ENCODE peak calls at places on chromosome 7, in six cellular contexts. Z is HFFc6, B is T-helper 1 cell, V is endodermal cell, W is OCI-LY7, M is EH. L is an unnamed sample.

GRCh38 chr7:148856035-148856881 is 27.8 kb downstream of the EZH2 start:
- DNase-seq in Z (no peak), B (peak; percentile 52), V (peak; percentile 71), W (peak; percentile 63), M (peak; percentile 38), L (peak; percentile 21)

GRCh38 chr7:139716156-139716942 is 61.4 kb downstream of the HIPK2 start:
- DNase-seq in Z (no peak), B (no peak), V (peak; percentile 23), W (no peak), M (no peak), L (no peak)

GRCh38 chr7:136086712-136087111 is 109.6 kb upstream of the MTPN start:
- DNase-seq in Z (peak; percentile 87), B (peak; percentile 9), V (peak; percentile 90), W (peak; percentile 44), M (peak; percentile 90), L (peak; percentile 95)

GRCh38 chr7:43117025-43117424 is 4.6 kb downstream of the HECW1 start:
- DNase-seq in Z (no peak), B (no peak), V (no peak), W (no peak), M (peak; percentile 69), L (no peak)

GRCh38 chr7:43479042-43479441 is 103.9 kb upstream of the STK17A start:
- DNase-seq in Z (no peak), B (no peak), V (no peak), W (peak; percentile 16), M (no peak), L (no peak)

GRCh38 chr7:134602921-134603394 is 43.7 kb upstream of the BPGM start:
- DNase-seq in Z (no peak), B (no peak), V (no peak), W (no peak), M (peak; percentile 43), L (peak; percentile 49)

GRCh38 chr7:2993396-2993795 is 50.3 kb downstream of the CARD11 start:
- DNase-seq in Z (no peak), B (no peak), V (no peak), W (no peak), M (no peak), L (no peak)

GRCh38 chr7:145378197-145378596 is 542.3 kb upstream of the TPK1 start:
- DNase-seq in Z (no peak), B (no peak), V (no peak), W (no peak), M (no peak), L (no peak)

GRCh38 chr7:28298870-28299484 is 113.3 kb upstream of the CREB5 start:
- DNase-seq in Z (peak; percentile 49), B (no peak), V (peak; percentile 86), W (peak; percentile 3), M (peak; percentile 52), L (peak; percentile 81)

GRCh38 chr7:103918928-103919868 is 70.3 kb downstream of the RELN start:
- DNase-seq in Z (no peak), B (no peak), V (no peak), W (no peak), M (no peak), L (no peak)

GRCh38 chr7:96303686-96304443 is 18.0 kb downstream of the SLC25A13 start:
- DNase-seq in Z (peak; percentile 88), B (peak; percentile 52), V (no peak), W (no peak), M (peak; percentile 92), L (peak; percentile 100)

GRCh38 chr7:28083159-28083997 is 97.2 kb downstream of the JAZF1 start:
- DNase-seq in Z (no peak), B (no peak), V (no peak), W (no peak), M (peak; percentile 65), L (no peak)

L was measured in H4.